ENCODE peak calls at places on chromosomes 11 and 22, in ten cellular contexts. Z, K, P, H, X, E, V, Q, J and W are unnamed samples.
A peak's percentile ranks its signal among the peaks of the same experiment; 100 is the strongest.

GRCh38 chr11:47351159-47352126 is 1.1 kb downstream of the MYBPC3 start:
- DNase-seq in P (no peak), Z (no peak), K (no peak), E (no peak), H (no peak), X (no peak), J (no peak), V (no peak), Q (no peak), W (no peak)

GRCh38 chr22:46589871-46590271 is 30.3 kb upstream of the GRAMD4 start:
- DNase-seq in P (no peak), V (no peak), E (no peak), K (no peak), Z (no peak), X (peak; percentile 59), Q (no peak), J (no peak), H (no peak), W (no peak)

GRCh38 chr11:62546937-62547625 is 475 bp upstream of the AHNAK start:
- DNase-seq in Z (peak; percentile 72), H (no peak), X (no peak), K (peak; percentile 56), J (no peak), Q (peak; percentile 54), V (no peak), P (no peak), E (peak; percentile 57), W (no peak)

GRCh38 chr11:124829986-124830385 is 29.8 kb upstream of the MSANTD2 start:
- DNase-seq in P (no peak), X (no peak), K (no peak), Z (no peak), E (peak; percentile 30), J (no peak), H (no peak), Q (no peak), V (no peak), W (no peak)

GRCh38 chr11:65538915-65539374 is 14.1 kb downstream of the SCYL1 start:
- DNase-seq in Q (no peak), V (no peak), P (no peak), E (no peak), J (no peak), Z (no peak), K (no peak), X (no peak), H (no peak), W (no peak)

GRCh38 chr11:26820739-26821138 is 98.9 kb upstream of the SLC5A12 start:
- DNase-seq in H (no peak), P (no peak), J (no peak), Z (peak; percentile 89), K (no peak), X (no peak), Q (no peak), V (no peak), E (peak; percentile 93), W (no peak)

GRCh38 chr11:79018371-79018849 is 422.4 kb downstream of the TENM4 start:
- DNase-seq in X (no peak), J (peak; percentile 43), P (no peak), K (no peak), E (peak; percentile 79), V (no peak), Z (no peak), H (no peak), Q (no peak), W (peak; percentile 34)

GRCh38 chr22:28402539-28402938 is 277.1 kb downstream of the TTC28 start:
- DNase-seq in Q (no peak), E (no peak), H (no peak), Z (no peak), P (no peak), J (no peak), K (no peak), V (no peak), X (no peak), W (no peak)

DNA sequence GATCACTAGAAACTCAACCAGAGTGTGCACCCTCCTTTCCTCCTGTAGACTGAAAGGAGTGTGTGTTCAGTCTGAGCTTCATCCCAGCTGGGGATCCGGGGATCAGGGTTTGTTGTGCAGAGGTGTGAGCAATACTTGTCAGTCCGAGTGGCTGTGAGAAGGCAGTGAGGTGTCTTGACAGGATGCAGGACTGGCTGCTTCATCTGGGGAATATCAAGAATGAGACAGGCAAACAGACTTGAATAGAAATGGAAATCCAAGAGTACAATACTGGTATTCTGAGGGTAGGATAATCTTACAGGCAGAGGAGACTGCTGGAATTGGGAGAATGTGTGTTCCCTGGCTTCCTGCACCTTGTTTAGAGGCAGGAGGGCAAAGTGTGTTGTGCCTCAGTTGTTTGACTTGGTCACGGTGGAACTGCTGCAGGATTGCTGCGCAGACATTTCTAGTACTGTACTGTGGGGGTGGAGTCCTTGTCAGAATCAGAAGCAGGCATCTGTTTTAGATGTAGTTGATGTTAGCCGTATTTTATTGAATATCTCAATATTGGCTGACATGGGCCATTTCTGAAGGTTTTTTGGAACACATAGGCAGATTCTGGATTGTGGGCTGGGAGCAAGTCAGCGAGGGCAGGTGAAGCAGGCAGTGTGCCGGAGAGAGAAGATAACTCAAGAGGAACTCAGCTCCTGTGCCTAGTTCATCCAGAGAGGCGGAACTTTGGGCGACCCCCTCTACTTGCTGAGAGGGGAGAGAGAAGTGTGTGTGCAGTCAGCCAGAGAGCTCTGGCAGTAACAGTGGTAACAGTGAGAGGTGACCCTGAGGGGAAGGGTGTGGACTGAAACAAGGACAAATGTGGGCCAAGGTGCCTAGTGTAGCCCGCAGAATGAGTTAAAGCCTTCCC is 27.1 kb upstream of the GRK2 start:
- DNase-seq in E (peak; percentile 9), K (no peak), H (no peak), P (no peak), Z (peak; percentile 41), X (no peak), J (no peak), V (no peak), Q (no peak), W (no peak)
- H3K4me3 ChIP-seq in E (no peak overlapping the region), K (peak overlapping the region; percentile 50), H (peak overlapping the region; percentile 73), P (peak overlapping the region; percentile 80), Z (peak overlapping the region; percentile 32), X (no peak overlapping the region), J (no peak overlapping the region), V (no peak overlapping the region), Q (peak overlapping the region; percentile 53), W (peak overlapping the region; percentile 16)

DNA sequence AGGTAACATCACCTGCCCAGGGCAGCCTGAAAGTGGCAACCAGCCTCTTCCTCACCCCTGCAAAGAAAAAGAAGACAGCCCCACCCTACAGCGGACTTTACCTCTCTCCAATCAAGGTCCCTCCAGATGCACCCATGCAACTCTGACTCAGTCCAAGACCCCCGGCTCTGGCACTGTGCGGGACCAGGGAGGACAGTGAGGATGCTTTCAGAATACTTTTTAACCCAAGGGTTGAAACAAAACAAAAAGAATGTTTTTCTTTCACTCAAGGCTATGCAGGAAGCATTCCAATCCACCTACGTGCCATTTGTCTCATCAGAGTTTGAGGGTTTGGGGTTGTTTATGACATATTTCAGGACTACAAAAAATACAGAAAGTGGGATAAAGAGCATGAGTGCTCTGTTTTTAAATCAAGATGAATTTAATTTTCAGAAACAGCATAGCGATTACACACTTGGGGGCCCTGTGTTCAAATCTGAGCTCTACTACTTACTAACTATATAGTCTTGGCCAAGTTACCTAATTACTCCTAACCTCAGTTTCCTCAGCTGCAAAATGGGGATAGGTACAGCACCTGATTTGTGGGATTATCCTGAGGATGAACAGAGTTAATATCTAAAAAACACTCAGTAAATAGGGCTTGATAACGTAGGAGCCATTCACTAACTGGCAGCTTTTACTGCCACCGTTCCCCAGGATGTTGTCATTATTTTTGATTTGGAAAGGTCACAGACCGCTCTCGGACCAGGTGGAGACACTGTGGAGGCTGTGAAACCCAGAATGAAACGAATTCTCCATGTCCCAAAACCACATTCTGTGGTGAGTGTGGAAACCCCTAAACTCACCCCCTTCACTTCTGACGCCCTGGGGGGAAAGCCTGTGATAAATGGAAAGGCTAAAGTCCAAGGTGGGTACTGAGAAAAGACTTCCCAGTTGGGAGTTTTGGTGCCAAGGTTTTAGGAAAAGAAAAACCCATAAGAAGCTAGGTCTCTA is 5.6 kb downstream of the PLAAT3 start:
- DNase-seq in Q (no peak), V (no peak), H (no peak), J (no peak), P (no peak), E (no peak), K (no peak), X (no peak), Z (peak; percentile 72), W (peak; percentile 72)
- TF ChIP-seq CTCF in Q (no peak), V (no peak), H (no peak), J (no peak), P (no peak), E (no peak), K (no peak), X (no peak), Z (no peak), W (no peak)

GRCh38 chr11:70145841-70146240 is 57.3 kb upstream of the FADD start:
- DNase-seq in J (no peak), V (no peak), E (no peak), P (no peak), X (no peak), Z (no peak), Q (no peak), H (no peak), K (no peak), W (no peak)

GRCh38 chr11:70145025-70145529 is 58.0 kb upstream of the FADD start:
- DNase-seq in X (no peak), V (no peak), J (no peak), K (no peak), Z (no peak), E (no peak), P (no peak), Q (no peak), H (no peak), W (no peak)

GRCh38 chr11:70146895-70147520 is 56.1 kb upstream of the FADD start:
- DNase-seq in Z (no peak), J (no peak), H (no peak), P (no peak), K (no peak), X (no peak), V (no peak), E (no peak), Q (no peak), W (no peak)

GRCh38 chr11:70144262-70144661 is 58.8 kb upstream of the FADD start:
- DNase-seq in E (no peak), H (no peak), X (no peak), V (no peak), J (no peak), P (no peak), K (no peak), Q (no peak), Z (no peak), W (no peak)

DNA sequence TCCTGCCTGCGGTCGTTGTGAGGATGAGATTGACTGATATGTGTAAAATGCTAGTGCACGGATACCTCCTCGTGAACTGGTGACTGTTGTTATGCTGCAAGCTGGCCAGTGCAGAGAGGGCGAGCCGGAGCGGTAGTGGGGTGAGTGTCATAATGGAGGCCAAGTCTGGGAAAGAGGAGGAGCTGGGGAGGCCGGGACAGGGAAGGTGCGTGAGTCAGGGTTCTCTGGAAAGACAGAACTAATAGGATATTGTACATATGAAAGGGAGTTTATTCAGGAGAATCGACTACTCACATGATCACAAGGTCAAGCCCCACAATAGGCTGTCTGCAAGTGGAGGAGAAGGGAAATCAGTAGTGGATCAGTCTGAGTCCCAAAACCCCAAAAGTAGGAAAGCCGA is 56.8 kb upstream of the FADD start:
- DNase-seq in V (no peak), X (no peak), E (no peak), H (no peak), K (no peak), J (no peak), P (no peak), Z (no peak), Q (no peak), W (no peak)
- H3K27me3 ChIP-seq in V (no peaks in the 10 kb centered on the region), X (peaks cover 6% of the 10 kb centered on the region), E (peaks cover 3% of the 10 kb centered on the region), H (peaks cover 15% of the 10 kb centered on the region), K (no peaks in the 10 kb centered on the region), J (no peaks in the 10 kb centered on the region), P (peaks cover 6% of the 10 kb centered on the region), Z (no peaks in the 10 kb centered on the region), Q (peaks cover 49% of the 10 kb centered on the region), W (peaks cover 27% of the 10 kb centered on the region)

DNA sequence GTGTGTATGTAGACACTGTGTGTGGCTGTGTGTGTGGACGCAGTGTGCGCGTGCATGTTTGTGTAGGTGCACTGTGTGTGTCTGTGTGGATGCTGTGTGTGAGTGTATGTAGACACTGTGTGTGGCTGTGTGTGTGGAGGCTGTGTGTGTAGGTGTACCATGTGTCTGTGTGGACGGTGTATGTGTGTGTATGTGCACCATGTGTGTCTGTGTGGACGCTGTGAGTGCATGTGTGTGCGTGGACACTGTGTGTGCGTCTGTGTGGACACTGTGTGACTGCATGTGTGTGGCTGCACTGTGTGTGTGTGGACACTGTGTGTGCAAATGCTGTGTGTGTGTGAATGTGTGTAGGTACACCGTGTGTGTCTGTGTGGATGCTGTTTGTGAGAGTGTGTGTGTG is 10.3 kb downstream of the TRPM5 start:
- DNase-seq in V (no peak), Z (no peak), H (no peak), K (no peak), J (no peak), X (no peak), E (no peak), P (no peak), Q (no peak), W (no peak)
- H3K4me3 ChIP-seq in V (no peak overlapping the region), Z (no peak overlapping the region), H (no peak overlapping the region), K (no peak overlapping the region), J (no peak overlapping the region), X (no peak overlapping the region), E (no peak overlapping the region), P (no peak overlapping the region), Q (no peak overlapping the region), W (no peak overlapping the region)